ENCODE peak calls at places on chromosome 19, in five cellular contexts. G is body of pancreas, N is substantia nigra, M is WTC11, P is HuH-7.5. E is an unnamed sample.
A peak's percentile ranks its signal among the peaks of the same experiment; 100 is the strongest.

GRCh38 chr19:55070755-55071502 is 4.7 kb upstream of the EPS8L1 start:
- DNase-seq in G (no peak), N (no peak), M (no peak), P (no peak), E (no peak)

GRCh38 chr19:19366691-19367396 is 38.6 kb upstream of the GATAD2A start:
- DNase-seq in G (peak; percentile 79), N (peak; percentile 41), M (peak; percentile 85), P (peak; percentile 88), E (no peak)

GRCh38 chr19:16143399-16144215 is at the start of gene HSH2D:
- DNase-seq in G (peak; percentile 89), N (no peak), M (peak; percentile 73), P (no peak), E (no peak)

GRCh38 chr19:5338661-5339469 is 1.7 kb downstream of the PTPRS start:
- DNase-seq in G (no peak), N (no peak), M (peak; percentile 56), P (no peak), E (peak; percentile 9)

GRCh38 chr19:17170538-17171297 is 44.4 kb upstream of the USE1 start:
- DNase-seq in G (no peak), N (no peak), M (no peak), P (no peak), E (no peak)

GRCh38 chr19:16036397-16036925 is 39.8 kb upstream of the TPM4 start:
- DNase-seq in G (no peak), N (no peak), M (no peak), P (no peak), E (no peak)

GRCh38 chr19:5578094-5578846 is 10.5 kb upstream of the TINCR start:
- DNase-seq in G (peak; percentile 70), N (peak; percentile 34), M (peak; percentile 88), P (peak; percentile 90), E (peak; percentile 40)

GRCh38 chr19:29643361-29643935 is 21.8 kb upstream of the PLEKHF1 start:
- DNase-seq in G (no peak), N (no peak), M (no peak), P (no peak), E (no peak)

GRCh38 chr19:15378529-15379082 is 981 bp downstream of the AKAP8 start:
- DNase-seq in G (peak; percentile 56), N (peak; percentile 12), M (no peak), P (peak; percentile 79), E (no peak)

GRCh38 chr19:32626969-32627368 is 46.0 kb downstream of the PDCD5 start:
- DNase-seq in G (no peak), N (no peak), M (no peak), P (no peak), E (no peak)

GRCh38 chr19:50896591-50897190 is 14.5 kb downstream of the KLK4 start:
- DNase-seq in G (no peak), N (no peak), M (no peak), P (no peak), E (no peak)

GRCh38 chr19:17967258-17968051 is 548 bp downstream of the KCNN1 start:
- DNase-seq in G (no peak), N (no peak), M (no peak), P (no peak), E (no peak)

GRCh38 chr19:41588497-41589209 is 12.7 kb downstream of the CEACAM21 start:
- DNase-seq in G (peak; percentile 47), N (no peak), M (peak; percentile 69), P (no peak), E (no peak)

GRCh38 chr19:709965-710714 is 1.4 kb downstream of the PALM start:
- DNase-seq in G (no peak), N (no peak), M (no peak), P (no peak), E (no peak)

GRCh38 chr19:16641695-16642094 is 13.7 kb upstream of the MED26 start:
- DNase-seq in G (no peak), N (no peak), M (no peak), P (no peak), E (no peak)

GRCh38 chr19:40539070-40539469 is 37.6 kb upstream of the SHKBP1 start:
- DNase-seq in G (no peak), N (no peak), M (no peak), P (no peak), E (no peak)

GRCh38 chr19:29016353-29016752 is 196.6 kb downstream of the UQCRFS1 start:
- DNase-seq in G (no peak), N (no peak), M (no peak), P (no peak), E (no peak)

GRCh38 chr19:9806781-9807180 is 12.1 kb downstream of the FBXL12 start:
- DNase-seq in G (no peak), N (no peak), M (no peak), P (no peak), E (no peak)

GRCh38 chr19:48608798-48609263 is 2.3 kb downstream of the SPACA4 start:
- DNase-seq in G (no peak), N (no peak), M (peak; percentile 63), P (peak; percentile 79), E (no peak)

GRCh38 chr19:36652958-36653357 is 13.7 kb downstream of the ZNF461 start:
- DNase-seq in G (no peak), N (no peak), M (no peak), P (no peak), E (no peak)

GRCh38 chr19:16945364-16945714 is 56.5 kb downstream of the F2RL3 start:
- DNase-seq in G (no peak), N (no peak), M (no peak), P (no peak), E (no peak)

GRCh38 chr19:35642798-35643254 is 1.3 kb downstream of the ETV2 start:
- DNase-seq in G (peak; percentile 46), N (no peak), M (no peak), P (no peak), E (no peak)

GRCh38 chr19:12994701-12995595 is at the start of gene NFIX:
- DNase-seq in G (peak; percentile 73), N (no peak), M (no peak), P (peak; percentile 84), E (peak; percentile 46)

GRCh38 chr19:30086220-30086619 is 144.2 kb downstream of the URI1 start:
- DNase-seq in G (no peak), N (no peak), M (no peak), P (no peak), E (no peak)

GRCh38 chr19:32287086-32287485 is 58.3 kb upstream of the ZNF507 start:
- DNase-seq in G (no peak), N (no peak), M (no peak), P (no peak), E (no peak)

GRCh38 chr19:34597596-34597995 is 79.4 kb downstream of the SCGB2B2 start:
- DNase-seq in G (no peak), N (no peak), M (no peak), P (no peak), E (no peak)

GRCh38 chr19:45506991-45507863 is at the start of gene VASP:
- DNase-seq in G (peak; percentile 89), N (peak; percentile 49), M (peak; percentile 89), P (peak; percentile 89), E (no peak)

GRCh38 chr19:56141416-56141992 is 417 bp downstream of the ZNF444 start:
- DNase-seq in G (peak; percentile 52), N (no peak), M (no peak), P (no peak), E (no peak)

GRCh38 chr19:6268382-6268771 is 11.4 kb downstream of the MLLT1 start:
- DNase-seq in G (no peak), N (no peak), M (no peak), P (no peak), E (no peak)

GRCh38 chr19:8393192-8393870 is 3.2 kb downstream of the RAB11B start:
- DNase-seq in G (no peak), N (no peak), M (no peak), P (no peak), E (no peak)

GRCh38 chr19:31066385-31066784 is 282.9 kb downstream of the TSHZ3 start:
- DNase-seq in G (no peak), N (no peak), M (no peak), P (no peak), E (no peak)

GRCh38 chr19:47663435-47663910 is 49.7 kb upstream of the EHD2 start:
- DNase-seq in G (no peak), N (no peak), M (no peak), P (no peak), E (no peak)

GRCh38 chr19:45591004-45591637 is 6.5 kb upstream of the OPA3 start:
- DNase-seq in G (peak; percentile 69), N (peak; percentile 13), M (peak; percentile 84), P (peak; percentile 93), E (no peak)

GRCh38 chr19:32343550-32344262 is 1.7 kb upstream of the ZNF507 start:
- DNase-seq in G (no peak), N (no peak), M (no peak), P (no peak), E (no peak)

GRCh38 chr19:41934849-41935374 is 6.7 kb upstream of the ERFL start:
- DNase-seq in G (peak; percentile 69), N (peak; percentile 45), M (peak; percentile 95), P (peak; percentile 98), E (peak; percentile 16)

GRCh38 chr19:33175886-33176669 is 18.1 kb upstream of the LRP3 start:
- DNase-seq in G (no peak), N (no peak), M (no peak), P (no peak), E (no peak)

GRCh38 chr19:11196406-11197287 is 698 bp downstream of the KANK2 start:
- DNase-seq in G (peak; percentile 48), N (no peak), M (peak; percentile 56), P (peak; percentile 73), E (no peak)

GRCh38 chr19:44677019-44677809 is 5.9 kb downstream of the CEACAM19 start:
- DNase-seq in G (no peak), N (no peak), M (no peak), P (no peak), E (no peak)

E was measured in caudate nucleus.